ENCODE peak calls at places on chromosomes 2 and 18, in nine cellular contexts. X is foreskin fibroblast, Z is ovary, U is SK-N-SH, A is K562, N is astrocyte, D is choroid plexus epithelial cell, R is astrocyte of the spinal cord, V is kidney. E is an unnamed sample.

GRCh38 chr2:36570416-36570815 is 27.6 kb downstream of the FEZ2 start:
- DNase-seq in Z (no peak), R (no peak), A (no peak), X (peak), U (no peak), N (no peak), V (no peak), D (peak), E (peak)

GRCh38 chr2:18740428-18740827 is 151.1 kb upstream of the NT5C1B start:
- DNase-seq in A (no peak), N (peak), X (no peak), U (no peak), V (no peak), D (peak), Z (no peak), R (peak), E (no peak)

GRCh38 chr2:37026050-37026449 is 58.1 kb downstream of the HEATR5B start:
- DNase-seq in N (no peak), Z (no peak), U (peak), V (no peak), D (peak), R (no peak), X (peak), A (no peak), E (no peak)

GRCh38 chr2:173134703-173135102 is 59.1 kb downstream of the MAP3K20 start:
- DNase-seq in Z (no peak), A (no peak), N (no peak), U (no peak), R (no peak), V (no peak), D (peak), X (no peak), E (no peak)

GRCh38 chr2:63023444-63023843 is 27.2 kb upstream of the OTX1 start:
- DNase-seq in N (no peak), R (peak), U (peak), X (peak), V (no peak), A (peak), Z (no peak), D (peak), E (peak)

GRCh38 chr2:37570773-37571570 is 100.5 kb downstream of the CDC42EP3 start:
- DNase-seq in X (peak), A (no peak), Z (no peak), D (peak), N (peak), R (peak), V (no peak), U (peak), E (peak)

GRCh38 chr2:27211241-27211942 is 449 bp upstream of the ATRAID start:
- DNase-seq in A (peak), D (no peak), V (no peak), R (peak), Z (peak), U (peak), N (no peak), X (peak), E (peak)

GRCh38 chr2:130884013-130884412 is 47.3 kb downstream of the ARHGEF4 start:
- DNase-seq in A (no peak), R (no peak), D (no peak), V (no peak), X (no peak), Z (no peak), N (no peak), U (peak), E (no peak)

GRCh38 chr2:63755980-63756379 is 85.7 kb upstream of the UGP2 start:
- DNase-seq in N (peak), U (no peak), Z (no peak), A (no peak), R (peak), V (no peak), X (peak), D (peak), E (no peak)

GRCh38 chr18:3345885-3346284 is 84.0 kb downstream of the MYL12B start:
- DNase-seq in R (no peak), U (no peak), Z (no peak), A (no peak), D (peak), N (no peak), V (no peak), X (peak), E (peak)

GRCh38 chr2:19901201-19901457 is 654 bp downstream of the TTC32 start:
- DNase-seq in U (no peak), R (no peak), N (no peak), V (no peak), X (no peak), D (no peak), A (no peak), Z (no peak), E (no peak)

GRCh38 chr2:219369447-219369861 is 18.3 kb downstream of the DNPEP start:
- DNase-seq in Z (no peak), R (peak), N (peak), A (no peak), V (peak), D (peak), U (no peak), X (peak), E (peak)

GRCh38 chr2:3637692-3638455 is 20.1 kb upstream of the ALLC start:
- DNase-seq in V (peak), X (no peak), N (no peak), Z (no peak), A (no peak), U (no peak), R (no peak), D (no peak), E (no peak)

GRCh38 chr2:109670556-109671411 is 56.6 kb downstream of the SOWAHC start:
- DNase-seq in Z (no peak), U (no peak), A (no peak), D (no peak), N (no peak), V (no peak), X (no peak), R (no peak), E (no peak)

GRCh38 chr2:20326163-20326780 is 24.4 kb downstream of the PUM2 start:
- DNase-seq in V (peak), U (peak), D (peak), N (peak), Z (no peak), A (peak), X (peak), R (peak), E (peak)

GRCh38 chr2:25373269-25373981 is 31.7 kb upstream of the DNMT3A start:
- DNase-seq in A (no peak), U (no peak), V (peak), R (no peak), Z (peak), N (no peak), X (no peak), D (no peak), E (peak)

GRCh38 chr2:50315366-50315765 is 716.6 kb downstream of the NRXN1 start:
- DNase-seq in U (no peak), D (no peak), Z (no peak), R (no peak), X (no peak), A (no peak), V (no peak), N (no peak), E (no peak)

GRCh38 chr18:70074091-70074490 is 126.4 kb upstream of the CD226 start:
- DNase-seq in N (peak), X (peak), V (no peak), R (no peak), D (peak), U (no peak), A (no peak), Z (no peak), E (no peak)

GRCh38 chr2:131659168-131659572 is 131.5 kb downstream of the CCDC74A start:
- DNase-seq in X (no peak), R (peak), A (no peak), Z (no peak), V (no peak), N (peak), D (no peak), U (no peak), E (no peak)

GRCh38 chr2:53632126-53632460 is 135.5 kb upstream of the CHAC2 start:
- DNase-seq in U (no peak), N (no peak), D (no peak), A (no peak), R (no peak), X (no peak), V (no peak), Z (no peak), E (no peak)

GRCh38 chr2:16058256-16058655 is 117.9 kb downstream of the MYCN start:
- DNase-seq in V (no peak), D (no peak), N (no peak), U (no peak), A (no peak), X (no peak), Z (no peak), R (no peak), E (no peak)

GRCh38 chr2:61534926-61535325 is 3.2 kb downstream of the XPO1 start:
- DNase-seq in R (peak), X (no peak), Z (no peak), D (peak), U (no peak), N (no peak), A (no peak), V (no peak), E (no peak)

GRCh38 chr2:18903750-18904149 is 314.4 kb upstream of the NT5C1B start:
- DNase-seq in D (no peak), R (no peak), Z (no peak), U (no peak), V (no peak), N (no peak), X (no peak), A (no peak), E (no peak)

DNA sequence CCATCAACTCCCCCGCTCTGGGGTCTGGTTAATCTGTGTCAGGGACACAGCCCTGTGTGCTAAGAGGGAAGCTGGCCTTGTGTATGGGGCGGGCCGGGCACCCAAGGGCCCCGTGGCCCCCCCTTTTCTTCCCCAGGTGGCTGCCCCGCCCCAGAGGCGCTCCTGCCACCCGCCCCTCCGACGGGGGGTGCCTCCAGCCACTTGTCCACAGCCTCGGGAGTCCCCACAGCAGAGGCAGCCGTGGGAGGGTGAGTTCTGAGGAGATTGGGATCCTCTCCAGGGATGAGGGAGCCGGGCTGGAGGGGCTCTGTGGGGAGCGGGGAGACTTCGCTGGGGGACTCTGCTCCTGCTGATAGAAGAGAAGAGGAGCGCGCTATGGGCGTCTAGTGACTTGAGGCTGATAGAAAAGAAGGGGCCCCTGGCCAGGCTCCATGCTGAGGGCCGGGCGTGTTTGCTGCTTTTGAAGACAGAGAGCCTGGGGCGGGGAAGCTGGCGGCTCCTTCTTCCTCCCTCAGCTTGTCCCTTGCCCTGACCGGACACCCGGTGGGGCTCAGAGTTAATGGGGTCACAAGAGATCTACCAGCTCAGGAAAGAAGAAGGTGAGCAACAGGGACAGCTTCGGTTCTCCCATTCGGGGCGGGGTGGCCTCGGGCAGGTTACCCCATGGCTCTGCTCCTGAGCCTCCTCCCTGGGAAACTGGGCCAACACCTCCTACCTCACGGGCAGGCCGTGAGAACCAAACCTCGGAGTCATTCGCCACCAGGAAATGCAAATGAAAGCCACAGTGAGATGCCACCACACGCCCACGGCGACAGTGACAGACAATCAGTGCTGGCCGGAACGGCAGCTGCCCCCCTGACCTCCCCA is 89.4 kb upstream of the TAF1B start:
- DNase-seq in D (no peak), A (peak), U (no peak), X (no peak), N (no peak), R (no peak), V (peak), Z (no peak), E (peak)
- H3K4me3 ChIP-seq in D (no peak), A (no peak), U (no peak), X (no peak), N (peak), R (no peak), V (no peak), Z (no peak), E (peak)

DNA sequence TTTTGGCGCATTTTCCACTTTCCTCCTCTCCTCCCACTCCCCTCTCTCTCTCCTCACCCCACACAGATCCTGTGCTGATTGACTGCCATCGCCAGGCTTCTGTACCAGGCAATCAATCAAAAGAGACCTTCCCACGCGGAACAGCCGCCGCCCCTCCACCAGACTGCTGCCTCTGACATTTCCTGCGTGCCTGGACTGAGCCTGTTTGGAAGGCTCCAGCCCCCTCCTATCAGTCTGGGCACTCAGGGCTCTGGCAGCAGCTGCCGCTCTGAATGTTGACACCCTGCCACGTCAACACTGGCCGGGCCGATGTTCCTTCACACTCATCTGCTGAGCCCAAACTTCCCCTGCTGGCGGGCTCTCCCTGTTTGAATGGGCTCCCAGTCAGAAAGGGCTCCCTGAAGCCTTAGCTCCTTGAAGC is 467.7 kb downstream of the EPHA4 start:
- DNase-seq in R (peak), V (peak), D (no peak), Z (peak), A (no peak), N (peak), U (no peak), X (peak), E (peak)
- TF ChIP-seq CTCF in R (peak), V (no peak), D (no peak), Z (no peak), A (no peak), N (no peak), U (no peak), X (no peak), E (peak)

GRCh38 chr18:25451077-25451658 is 99.2 kb upstream of the ZNF521 start:
- DNase-seq in N (no peak), Z (no peak), D (no peak), A (no peak), V (no peak), R (no peak), X (no peak), U (no peak), E (no peak)
- H3K4me3 ChIP-seq in N (no peak), Z (no peak), D (no peak), A (no peak), V (no peak), R (no peak), X (no peak), U (no peak), E (no peak)

DNA sequence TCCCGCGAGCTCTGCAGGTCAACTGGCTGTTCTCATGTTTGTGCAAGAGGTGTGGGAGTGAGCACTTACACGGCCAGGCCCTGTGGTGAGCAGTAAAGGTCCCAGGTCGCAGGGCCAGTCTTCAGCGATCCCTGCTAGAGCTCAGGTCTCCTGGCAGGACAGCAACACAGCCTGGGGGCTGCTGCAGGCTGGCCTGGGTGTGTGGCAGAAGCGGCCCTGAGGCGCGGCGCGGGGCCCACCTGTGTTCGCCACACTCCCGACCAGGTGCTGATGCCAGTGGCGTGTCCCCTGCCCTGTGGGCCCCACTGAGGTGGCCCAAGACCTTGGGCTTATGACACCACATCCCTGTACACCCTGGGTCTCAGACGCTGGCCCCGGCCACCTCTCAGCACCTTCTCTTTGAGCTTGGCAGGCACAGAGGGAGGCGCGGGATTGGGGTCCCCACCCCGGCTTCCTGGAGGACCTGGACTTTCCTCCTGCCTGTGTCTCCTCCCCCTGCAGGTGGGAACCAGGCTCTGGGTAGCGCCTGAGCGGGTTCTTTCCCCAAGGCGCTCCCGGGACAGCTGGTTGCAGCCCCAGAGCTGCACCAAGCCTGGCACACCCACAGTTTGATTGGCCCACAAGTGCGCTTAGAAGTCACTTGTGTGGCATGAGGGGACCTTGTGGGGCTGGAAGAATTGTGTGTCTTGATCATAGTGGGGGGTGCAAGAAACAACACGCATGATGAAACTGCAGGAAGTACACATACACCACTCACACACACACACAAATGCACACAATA is 59.2 kb downstream of the TWIST2 start:
- DNase-seq in R (no peak), Z (peak), V (no peak), N (no peak), X (peak), D (no peak), U (no peak), A (no peak), E (no peak)
- TF ChIP-seq CTCF in R (no peak), Z (no peak), V (no peak), N (no peak), X (no peak), D (no peak), U (no peak), A (no peak), E (no peak)

GRCh38 chr2:201872576-201872975 is 66.2 kb downstream of the CDK15 start:
- DNase-seq in V (no peak), Z (no peak), A (no peak), D (no peak), U (no peak), R (no peak), N (no peak), X (no peak), E (no peak)

GRCh38 chr2:201866643-201867310 is 60.4 kb downstream of the CDK15 start:
- DNase-seq in X (no peak), V (no peak), R (no peak), N (no peak), Z (no peak), A (no peak), U (no peak), D (no peak), E (no peak)

GRCh38 chr2:201871471-201871870 is 65.1 kb downstream of the CDK15 start:
- DNase-seq in D (no peak), V (no peak), U (no peak), Z (no peak), A (no peak), X (no peak), R (no peak), N (no peak), E (no peak)
- H3K4me3 ChIP-seq in D (no peak), V (no peak), U (no peak), Z (no peak), A (no peak), X (no peak), R (no peak), N (no peak), E (no peak)

GRCh38 chr2:45905643-45905969 is 254.1 kb downstream of the PRKCE start:
- DNase-seq in D (no peak), N (no peak), A (no peak), U (no peak), R (no peak), Z (no peak), X (no peak), V (no peak), E (no peak)
- TF ChIP-seq CTCF in D (no peak), N (no peak), A (no peak), U (no peak), R (no peak), Z (no peak), X (no peak), V (no peak), E (no peak)

GRCh38 chr2:98013407-98014042 is 17.8 kb upstream of the TMEM131 start:
- DNase-seq in D (peak), X (no peak), R (peak), A (no peak), V (no peak), U (no peak), Z (no peak), N (peak), E (no peak)
- H3K4me3 ChIP-seq in D (peak), X (no peak), R (no peak), A (no peak), V (no peak), U (no peak), Z (no peak), N (peak), E (no peak)

GRCh38 chr2:80548469-80548868 is 243.9 kb upstream of the LRRTM1 start:
- DNase-seq in D (no peak), X (no peak), N (no peak), V (no peak), U (no peak), Z (no peak), R (no peak), A (no peak), E (peak)
- TF ChIP-seq CTCF in D (no peak), X (no peak), N (no peak), V (no peak), U (no peak), Z (no peak), R (no peak), A (no peak), E (no peak)

DNA sequence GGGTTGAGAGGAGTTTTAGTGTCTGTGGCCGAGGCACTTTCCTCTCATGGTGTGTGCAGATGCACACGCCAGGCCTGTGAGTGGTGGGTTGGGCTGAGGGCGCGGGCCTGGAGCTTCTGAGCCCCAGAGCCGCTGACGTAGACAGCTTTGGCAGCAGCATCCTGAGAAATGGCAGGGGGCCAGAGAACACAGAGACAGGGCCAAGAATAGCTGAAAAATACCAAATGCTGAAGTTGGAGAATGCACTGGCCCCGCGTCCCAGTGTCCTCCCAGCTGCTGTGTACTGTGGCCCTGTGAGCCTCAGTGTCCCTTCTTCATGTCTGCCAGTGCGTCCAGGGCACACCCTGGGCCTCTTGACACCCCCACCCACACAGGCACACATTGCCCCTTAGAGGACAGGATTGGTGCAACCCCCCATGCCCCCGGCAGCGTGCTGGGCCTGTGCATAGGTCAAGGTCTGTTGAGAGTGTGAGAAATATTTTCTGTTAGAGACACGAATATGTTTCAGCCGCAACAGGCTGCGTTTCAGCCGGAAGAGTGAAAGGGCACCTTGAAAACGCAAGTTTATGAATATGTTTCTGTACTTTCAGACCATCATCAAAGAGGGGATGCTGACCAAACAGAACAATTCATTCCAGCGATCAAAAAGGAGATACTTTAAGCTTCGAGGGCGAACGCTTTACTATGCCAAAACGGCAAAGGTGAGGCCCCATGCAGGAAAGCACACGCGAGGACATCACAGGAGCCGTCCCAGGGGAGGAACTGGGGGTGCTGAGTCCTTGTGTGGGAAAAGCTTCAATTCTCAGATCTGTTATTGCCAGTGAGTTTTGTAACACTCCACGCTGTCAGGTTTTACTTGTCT is 33.6 kb downstream of the DGKD start:
- DNase-seq in X (peak), V (peak), R (peak), D (peak), N (peak), A (no peak), Z (peak), U (peak), E (no peak)
- H3K4me3 ChIP-seq in X (no peak), V (no peak), R (no peak), D (peak), N (peak), A (no peak), Z (peak), U (peak), E (no peak)

E was measured in bronchial epithelial cell.